ENCODE peak calls at places on chromosomes 7 and 10, in ten cellular contexts. V is heart left ventricle, A is prostate gland, K is IMR-90, I is body of pancreas, X is adrenal gland, M is ovary, O is HCT116, J is breast epithelium, G is Peyer's patch. C is an unnamed sample. For H3K4me1, the result is how much of the 10 kb centered on the place peaks cover.

GRCh38 chr10:43192824-43193223 is 54.6 kb downstream of the CSGALNACT2 start:
- DNase-seq in O (no peak), X (peak), M (no peak), G (no peak), A (no peak), V (no peak), K (no peak), I (no peak), J (no peak), C (peak)

GRCh38 chr7:26944486-26944885 is 80.1 kb upstream of the SKAP2 start:
- DNase-seq in A (no peak), O (no peak), X (no peak), G (no peak), I (no peak), K (no peak), M (no peak), J (no peak), V (no peak), C (no peak)

GRCh38 chr7:98569606-98570337 is 47.3 kb upstream of the NPTX2 start:
- DNase-seq in X (peak), A (no peak), I (peak), J (no peak), K (no peak), M (no peak), G (no peak), V (no peak), O (no peak), C (no peak)

GRCh38 chr7:69903410-69903809 is 305.1 kb downstream of the AUTS2 start:
- DNase-seq in A (no peak), G (no peak), X (no peak), V (no peak), I (no peak), J (no peak), M (no peak), O (no peak), K (no peak), C (no peak)

GRCh38 chr10:101229275-101230184 is at the start of gene LBX1:
- DNase-seq in I (no peak), V (no peak), X (no peak), M (no peak), K (no peak), A (no peak), J (no peak), G (no peak), O (no peak), C (no peak)

GRCh38 chr7:77306231-77307067 is 106.8 kb upstream of the FGL2 start:
- DNase-seq in M (no peak), X (no peak), A (no peak), I (no peak), O (no peak), G (no peak), V (no peak), J (no peak), K (no peak), C (no peak)

GRCh38 chr10:117261501-117261900 is 20.6 kb downstream of the SLC18A2 start:
- DNase-seq in A (no peak), M (no peak), V (no peak), J (no peak), O (no peak), K (no peak), X (no peak), G (no peak), I (no peak), C (no peak)

GRCh38 chr10:131655101-131655849 is 245.5 kb upstream of the PPP2R2D start:
- DNase-seq in I (no peak), X (peak), J (peak), A (no peak), K (no peak), O (no peak), V (no peak), M (no peak), G (no peak), C (no peak)

DNA sequence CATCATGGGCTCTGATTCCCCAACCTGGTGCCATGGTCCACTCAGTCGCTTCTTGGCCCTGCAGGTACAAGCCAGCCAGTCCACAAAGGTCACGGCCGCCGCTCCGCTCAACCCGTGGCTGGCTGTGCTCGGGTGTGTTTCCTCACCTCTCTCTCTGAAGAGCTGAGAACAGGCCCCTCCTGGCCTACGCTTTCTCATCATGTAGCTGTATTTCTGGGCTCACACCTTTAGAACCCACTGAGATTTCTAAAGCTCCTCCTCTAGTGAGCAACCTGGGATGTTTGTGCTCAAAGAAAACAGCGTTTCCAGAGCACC is 30.2 kb downstream of the PTPRN2 start:
- DNase-seq in V (no peak), K (no peak), X (no peak), M (no peak), O (no peak), A (no peak), G (no peak), J (no peak), I (no peak), C (no peak)
- H3K27ac ChIP-seq in V (no peak), K (no peak), X (no peak), M (no peak), O (no peak), A (no peak), G (no peak), J (no peak), I (no peak), C (no peak)

GRCh38 chr10:30188567-30189253 is 129.3 kb upstream of the JCAD start:
- DNase-seq in M (no peak), A (no peak), K (no peak), V (peak), J (no peak), X (peak), I (no peak), G (no peak), O (no peak), C (no peak)

GRCh38 chr10:30186371-30186875 is 127.0 kb upstream of the JCAD start:
- DNase-seq in G (no peak), J (no peak), V (peak), K (no peak), O (no peak), X (peak), I (no peak), M (no peak), A (no peak), C (peak)

GRCh38 chr10:30187010-30187409 is 127.6 kb upstream of the JCAD start:
- DNase-seq in I (no peak), K (no peak), O (no peak), J (no peak), X (no peak), G (no peak), M (no peak), A (no peak), V (no peak), C (no peak)

GRCh38 chr10:30189254-30189583 is 129.8 kb upstream of the JCAD start:
- DNase-seq in X (peak), A (no peak), I (no peak), J (no peak), M (no peak), O (no peak), G (no peak), K (no peak), V (no peak), C (no peak)

GRCh38 chr10:30188101-30188500 is 128.7 kb upstream of the JCAD start:
- DNase-seq in K (peak), O (no peak), M (no peak), A (no peak), G (no peak), I (no peak), X (peak), J (no peak), V (peak), C (peak)
- H3K4me1 ChIP-seq in K (under half), O (under half), M (under half), A (under half), G (under half), I (under half), X (under half), J (under half), V (under half), C (under half)

DNA sequence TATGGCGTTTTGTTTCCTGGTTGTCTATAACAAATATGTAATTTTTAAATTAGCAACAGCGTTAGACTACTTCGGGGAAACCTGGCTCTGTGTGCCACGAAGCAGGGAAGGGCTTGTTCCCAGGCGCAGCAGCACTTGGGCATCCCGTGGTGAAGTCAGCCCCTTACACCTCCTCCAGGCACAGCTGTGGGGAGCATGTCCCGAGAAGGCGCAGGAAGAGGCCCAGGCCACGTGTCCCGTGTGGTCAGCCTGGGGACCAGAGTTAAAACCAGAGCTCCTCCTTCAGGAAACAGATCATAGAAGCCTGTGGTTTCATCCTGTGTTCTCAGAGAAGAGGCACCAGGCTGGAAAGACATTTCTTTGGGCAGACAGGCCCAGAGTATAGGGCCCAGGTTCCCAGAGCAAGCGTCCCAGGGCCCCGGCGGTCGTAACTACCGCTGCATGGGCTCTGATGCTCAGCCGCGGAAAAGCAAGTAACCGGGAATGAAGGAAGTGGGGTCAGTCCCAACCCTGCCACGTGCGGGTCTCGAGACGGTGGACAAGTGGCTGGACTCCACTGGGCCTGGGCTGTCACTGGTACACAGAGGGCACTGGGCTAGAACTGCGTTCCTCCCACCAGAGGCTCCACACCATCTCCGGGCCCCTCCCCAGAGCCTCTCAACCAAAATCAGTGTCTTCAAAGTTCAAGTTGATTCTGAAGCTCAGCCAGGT is 7.1 kb downstream of the NUDT1 start:
- DNase-seq in O (no peak), J (no peak), M (peak), A (no peak), G (peak), V (peak), I (no peak), X (peak), K (peak), C (peak)
- TF ChIP-seq POLR2A in O (no peak), J (no peak), M (no peak), A (no peak), G (no peak), V (no peak), I (no peak), X (no peak), K (peak), C (no peak)

GRCh38 chr10:44973323-44974081 is 5.1 kb downstream of the DEPP1 start:
- DNase-seq in J (no peak), K (no peak), V (no peak), M (peak), G (no peak), O (no peak), I (no peak), A (no peak), X (no peak), C (peak)
- H3K27ac ChIP-seq in J (peak), K (no peak), V (peak), M (peak), G (peak), O (no peak), I (peak), A (peak), X (peak), C (peak)

GRCh38 chr7:128688492-128688891 is 16.4 kb downstream of the GARIN1A start:
- DNase-seq in J (no peak), X (no peak), M (no peak), G (no peak), O (no peak), K (no peak), A (no peak), I (no peak), V (no peak), C (no peak)
- H3K4me1 ChIP-seq in J (under half), X (under half), M (under half), G (under half), O (under half), K (under half), A (under half), I (under half), V (under half), C (under half)